ENCODE peak calls at places on chromosomes 11 and 22, in six cellular contexts. S is WTC11, A is right lobe of liver, Q is hepatocyte, T is dorsolateral prefrontal cortex, P is B cell. G is an unnamed sample.

GRCh38 chr11:102581091-102581490 is 44.0 kb downstream of the MMP20 start:
- DNase-seq in S (no peak), A (no peak), P (no peak), Q (no peak), T (no peak), G (no peak)

GRCh38 chr11:9046376-9046775 is 42.6 kb upstream of the NRIP3 start:
- DNase-seq in Q (no peak), P (no peak), S (no peak), A (peak), T (no peak), G (no peak)

GRCh38 chr11:111308140-111308539 is 9.8 kb downstream of the POU2AF3 start:
- DNase-seq in P (no peak), S (no peak), T (no peak), Q (peak), A (peak), G (no peak)

GRCh38 chr22:44698531-44699421 is 3.2 kb upstream of the PRR5 start:
- DNase-seq in Q (peak), S (no peak), A (no peak), T (no peak), P (no peak), G (no peak)

GRCh38 chr11:118148877-118149276 is 3.7 kb downstream of the SCN4B start:
- DNase-seq in P (no peak), Q (no peak), S (no peak), T (no peak), A (no peak), G (no peak)

GRCh38 chr22:45358127-45358526 is 48.4 kb downstream of the FAM118A start:
- DNase-seq in T (no peak), Q (no peak), S (no peak), P (no peak), A (no peak), G (no peak)

GRCh38 chr22:35397095-35397904 is 2.6 kb upstream of the MCM5 start:
- DNase-seq in A (peak), T (no peak), Q (peak), S (no peak), P (no peak), G (no peak)

GRCh38 chr11:87917111-87917510 is 258.1 kb downstream of the RAB38 start:
- DNase-seq in S (no peak), T (no peak), P (no peak), A (no peak), Q (no peak), G (no peak)

GRCh38 chr22:43174941-43175531 is 11.9 kb downstream of the TTLL12 start:
- DNase-seq in A (no peak), T (no peak), P (no peak), Q (no peak), S (no peak), G (no peak)

GRCh38 chr22:30877662-30878515 is 90.7 kb downstream of the MORC2 start:
- DNase-seq in Q (no peak), P (peak), S (no peak), A (peak), T (peak), G (no peak)

GRCh38 chr22:35016909-35017308 is 49.0 kb upstream of the ISX start:
- DNase-seq in P (no peak), T (no peak), A (no peak), S (no peak), Q (no peak), G (no peak)

GRCh38 chr22:25410849-25411248 is 153.6 kb upstream of the GRK3 start:
- DNase-seq in A (no peak), T (no peak), Q (no peak), P (peak), S (no peak), G (no peak)

GRCh38 chr22:37918580-37919274 is 12.6 kb downstream of the MICALL1 start:
- DNase-seq in Q (no peak), T (no peak), S (no peak), A (no peak), P (no peak), G (no peak)

GRCh38 chr22:43845981-43846380 is 16.3 kb downstream of the SULT4A1 start:
- DNase-seq in A (no peak), P (no peak), Q (no peak), T (peak), S (no peak), G (no peak)

GRCh38 chr22:17775781-17776470 is 1.7 kb upstream of the BID start:
- DNase-seq in S (no peak), T (no peak), Q (no peak), P (no peak), A (no peak), G (no peak)

GRCh38 chr11:118321386-118322082 is 17.0 kb downstream of the CD3E start:
- DNase-seq in P (no peak), A (peak), Q (peak), T (no peak), S (no peak), G (no peak)

GRCh38 chr11:8381343-8381742 is 117.7 kb upstream of the LMO1 start:
- DNase-seq in A (no peak), P (no peak), S (no peak), Q (peak), T (no peak), G (peak)

GRCh38 chr11:86790073-86790727 is 10.1 kb upstream of the PRSS23 start:
- DNase-seq in A (no peak), T (no peak), S (no peak), P (no peak), Q (peak), G (no peak)

GRCh38 chr22:16781074-16781763 is 44.0 kb downstream of the XKR3 start:
- DNase-seq in S (no peak), P (no peak), T (no peak), Q (no peak), A (no peak), G (no peak)

GRCh38 chr11:2453436-2453835 is 8.6 kb downstream of the KCNQ1 start:
- DNase-seq in A (peak), Q (no peak), T (no peak), P (no peak), S (no peak), G (no peak)

GRCh38 chr22:39716534-39716933 is 146.0 kb downstream of the CACNA1I start:
- DNase-seq in S (no peak), P (no peak), Q (no peak), A (no peak), T (no peak), G (no peak)

GRCh38 chr11:15850992-15851615 is 505.2 kb downstream of the SOX6 start:
- DNase-seq in A (no peak), Q (no peak), P (no peak), T (no peak), S (no peak), G (no peak)

GRCh38 chr11:125345706-125346561 is 150.1 kb downstream of the FEZ1 start:
- DNase-seq in A (peak), S (peak), T (peak), Q (peak), P (no peak), G (peak)

GRCh38 chr11:62708423-62709261 is 1.2 kb downstream of the GNG3 start:
- DNase-seq in S (peak), T (no peak), P (no peak), Q (peak), A (no peak), G (no peak)

GRCh38 chr11:4994551-4994950 is at the start of gene OR51L1:
- DNase-seq in Q (no peak), P (no peak), S (no peak), A (no peak), T (no peak), G (no peak)

GRCh38 chr22:34508797-34509196 is 557.2 kb upstream of the ISX start:
- DNase-seq in Q (no peak), A (no peak), T (no peak), P (no peak), S (no peak), G (no peak)

GRCh38 chr22:48055827-48056226 is 1293.4 kb downstream of the TBC1D22A start:
- DNase-seq in P (no peak), S (no peak), Q (no peak), A (no peak), T (no peak), G (peak)

GRCh38 chr11:8785998-8786397 is 103.4 kb downstream of the RPL27A start:
- DNase-seq in S (no peak), P (no peak), T (no peak), Q (no peak), A (no peak), G (no peak)

GRCh38 chr11:9214765-9215164 is 50.4 kb downstream of the DENND5A start:
- DNase-seq in T (no peak), Q (no peak), P (no peak), A (no peak), S (no peak), G (no peak)

GRCh38 chr11:131349368-131350086 is 20.9 kb upstream of the NTM start:
- DNase-seq in P (no peak), A (no peak), T (no peak), Q (no peak), S (peak), G (no peak)

GRCh38 chr11:112186304-112186703 is 11.0 kb downstream of the BCO2 start:
- DNase-seq in A (no peak), Q (no peak), S (no peak), P (no peak), T (no peak), G (no peak)

GRCh38 chr11:42407379-42407778 is 904.4 kb upstream of the API5 start:
- DNase-seq in A (no peak), P (no peak), Q (peak), T (peak), S (peak), G (no peak)

GRCh38 chr22:47073101-47073500 is 310.7 kb downstream of the TBC1D22A start:
- DNase-seq in Q (no peak), P (peak), S (no peak), T (no peak), A (peak), G (no peak)

GRCh38 chr11:75270896-75271415 is 30.4 kb downstream of the TPBGL start:
- DNase-seq in A (peak), T (peak), S (no peak), P (peak), Q (no peak), G (no peak)
- TF ChIP-seq CTCF in A (no peak), T (no peak), S (no peak), P (peak), Q (peak), G (peak)

GRCh38 chr11:82229346-82229745 is 504.3 kb downstream of the FAM181B start:
- DNase-seq in P (no peak), A (no peak), Q (peak), S (no peak), T (no peak), G (no peak)
- TF ChIP-seq CTCF in P (peak), A (peak), Q (peak), S (no peak), T (peak), G (peak)

GRCh38 chr11:74094393-74094792 is 76.4 kb downstream of the C2CD3 start:
- DNase-seq in T (no peak), A (no peak), P (no peak), S (no peak), Q (no peak), G (no peak)
- TF ChIP-seq CTCF in T (no peak), A (no peak), P (no peak), S (no peak), Q (no peak), G (no peak)

GRCh38 chr11:78841451-78842060 is 266.9 kb upstream of the NARS2 start:
- DNase-seq in P (no peak), Q (peak), A (no peak), T (no peak), S (peak), G (no peak)
- TF ChIP-seq CTCF in P (no peak), Q (no peak), A (no peak), T (no peak), S (no peak), G (no peak)

GRCh38 chr11:69645801-69646492 is 5.0 kb downstream of the CCND1 start:
- DNase-seq in P (no peak), T (no peak), Q (no peak), A (no peak), S (no peak), G (no peak)

GRCh38 chr11:69644962-69645675 is 4.2 kb downstream of the CCND1 start:
- DNase-seq in P (no peak), S (no peak), A (no peak), T (no peak), Q (no peak), G (no peak)

GRCh38 chr11:69643646-69644045 is 2.7 kb downstream of the CCND1 start:
- DNase-seq in P (no peak), T (no peak), Q (no peak), A (no peak), S (no peak), G (no peak)

GRCh38 chr11:69642913-69643632 is 2.1 kb downstream of the CCND1 start:
- DNase-seq in P (peak), T (peak), S (peak), A (peak), Q (peak), G (peak)

DNA sequence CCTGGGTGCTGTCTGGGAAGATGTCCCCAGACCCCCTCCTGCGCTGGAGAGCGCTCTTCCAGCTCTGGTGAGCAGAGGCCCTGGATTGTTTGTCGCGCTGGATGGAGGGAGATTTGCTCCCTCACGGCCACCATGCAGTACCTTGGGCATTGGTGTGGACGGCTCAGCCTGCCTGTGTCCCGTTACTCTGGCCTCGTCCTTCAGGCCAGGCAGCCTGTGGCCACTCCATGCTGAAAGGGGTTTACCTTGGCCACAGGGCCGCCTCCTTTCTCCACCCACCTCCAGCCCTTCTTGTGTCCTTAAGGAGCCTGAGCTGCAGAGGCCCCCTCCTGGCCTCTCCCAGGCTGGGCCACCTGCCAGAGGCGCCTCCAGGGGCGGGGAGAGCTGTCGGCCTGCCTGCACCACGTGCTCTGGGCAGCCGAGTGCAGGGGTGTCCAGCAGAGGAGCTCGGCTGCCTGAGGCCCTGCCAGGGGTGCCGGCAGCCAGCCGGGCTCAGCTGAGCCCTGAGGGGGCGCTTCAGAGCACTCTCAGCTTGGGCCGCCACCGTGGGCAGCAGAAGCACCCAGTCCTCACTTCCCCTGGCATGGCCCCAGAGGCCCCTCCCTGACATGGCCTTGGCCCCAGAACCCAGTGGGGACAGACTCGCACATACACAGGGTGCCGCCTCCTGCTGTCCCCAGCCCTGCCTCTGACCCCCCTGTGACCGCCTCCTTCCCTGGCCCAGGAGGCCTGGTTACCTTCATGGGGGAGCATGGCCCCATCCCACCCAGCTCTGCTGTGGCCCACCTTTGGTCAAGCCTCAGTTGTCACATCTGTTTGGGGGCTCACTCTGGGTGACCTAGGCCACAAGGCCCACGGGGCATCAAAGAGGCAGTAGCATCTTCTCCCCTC is 3.4 kb downstream of the CCND1 start:
- DNase-seq in T (no peak), P (no peak), Q (peak), A (peak), S (no peak), G (peak)
- TF ChIP-seq CTCF in T (no peak), P (no peak), Q (peak), A (no peak), S (no peak), G (peak)

GRCh38 chr11:93622043-93622442 is 39.4 kb upstream of the CEP295 start:
- DNase-seq in Q (no peak), P (no peak), S (no peak), A (peak), T (no peak), G (no peak)
- TF ChIP-seq CTCF in Q (peak), P (no peak), S (no peak), A (peak), T (no peak), G (no peak)